ENCODE peak calls at places on chromosomes 7 and 10, in five cellular contexts. E, J, M, Q and B are unnamed samples.

GRCh38 chr7:149866817-149867447 is 6.8 kb upstream of the ATP6V0E2 start:
- DNase-seq in E (peak; percentile 93), J (no peak), M (no peak), Q (peak; percentile 52), B (no peak)

GRCh38 chr10:36677170-36677768 is 448.1 kb upstream of the ANKRD30A start:
- DNase-seq in E (no peak), J (no peak), M (no peak), Q (no peak), B (no peak)

GRCh38 chr10:48417374-48417773 is 110.9 kb downstream of the MAPK8 start:
- DNase-seq in E (no peak), J (no peak), M (no peak), Q (no peak), B (no peak)

GRCh38 chr7:38880035-38880434 is 29.0 kb downstream of the VPS41 start:
- DNase-seq in E (no peak), J (no peak), M (no peak), Q (no peak), B (no peak)

GRCh38 chr7:119620769-119621168 is 652.2 kb upstream of the KCND2 start:
- DNase-seq in E (no peak), J (no peak), M (no peak), Q (no peak), B (no peak)

GRCh38 chr10:83469719-83470336 is 669.5 kb upstream of the GHITM start:
- DNase-seq in E (no peak), J (no peak), M (no peak), Q (peak; percentile 38), B (no peak)

GRCh38 chr7:101017099-101017777 is 2.6 kb upstream of the MUC17 start:
- DNase-seq in E (peak; percentile 90), J (peak; percentile 35), M (peak; percentile 39), Q (peak; percentile 67), B (no peak)

GRCh38 chr7:90595801-90596683 is at the start of gene CDK14:
- DNase-seq in E (peak; percentile 82), J (peak; percentile 84), M (peak; percentile 64), Q (peak; percentile 49), B (peak; percentile 47)

GRCh38 chr7:156751319-156751718 is 110.7 kb downstream of the RNF32 start:
- DNase-seq in E (peak; percentile 65), J (no peak), M (no peak), Q (peak; percentile 99), B (no peak)

GRCh38 chr7:949021-949934 is 5.2 kb downstream of the ADAP1 start:
- DNase-seq in E (no peak), J (no peak), M (no peak), Q (no peak), B (no peak)

GRCh38 chr7:3649250-3649649 is 348.2 kb downstream of the SDK1 start:
- DNase-seq in E (no peak), J (no peak), M (no peak), Q (no peak), B (no peak)
- TF ChIP-seq CTCF in E (no peak), J (no peak), M (no peak), Q (peak; percentile 7), B (no peak)

DNA sequence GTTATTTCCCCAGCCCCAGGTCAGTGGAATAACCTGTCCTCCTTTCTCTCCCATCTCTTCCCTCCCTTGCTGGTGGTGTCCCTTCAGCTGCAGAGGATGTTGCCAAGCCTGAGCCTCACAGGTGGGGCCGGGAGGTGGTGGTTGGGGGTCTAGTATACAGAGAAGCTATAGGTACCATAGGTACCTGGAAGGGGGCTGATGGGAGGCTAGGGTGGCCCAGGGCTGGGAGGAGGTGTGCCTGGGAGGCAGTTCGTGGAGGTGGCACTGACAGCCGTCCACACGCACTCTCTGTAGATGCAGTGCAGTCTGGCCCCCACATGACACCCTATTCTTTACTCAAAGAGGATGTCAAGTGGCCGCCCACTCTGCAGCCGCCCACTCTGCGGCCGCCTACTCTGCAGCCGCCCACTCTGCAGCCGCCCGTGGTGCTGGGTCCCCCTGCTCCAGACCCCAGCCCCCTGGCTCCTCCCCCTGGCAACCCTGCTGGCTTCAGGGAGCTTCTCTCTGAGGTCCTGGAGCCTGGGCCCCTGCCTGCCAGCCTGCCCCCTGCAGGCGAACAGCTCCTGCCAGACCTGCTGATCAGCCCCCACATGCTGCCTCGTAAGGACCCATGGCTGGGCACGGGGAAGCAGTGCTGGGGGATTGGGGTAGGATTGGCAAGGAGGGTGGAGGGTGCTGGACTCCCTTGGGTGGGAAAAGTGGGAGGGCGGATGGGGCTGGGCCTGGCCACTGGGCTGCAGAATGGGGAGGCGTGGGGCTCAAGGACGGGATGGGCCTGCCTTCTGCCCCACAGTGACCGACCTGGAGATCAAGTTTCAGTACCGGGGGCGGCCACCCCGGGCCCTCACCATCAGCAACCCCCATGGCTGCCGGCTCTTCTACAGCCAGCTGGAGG is 9.5 kb downstream of the IRF5 start:
- DNase-seq in E (no peak), J (no peak), M (no peak), Q (no peak), B (no peak)
- TF ChIP-seq CTCF in E (peak; percentile 17), J (no peak), M (no peak), Q (no peak), B (peak; percentile 4)

DNA sequence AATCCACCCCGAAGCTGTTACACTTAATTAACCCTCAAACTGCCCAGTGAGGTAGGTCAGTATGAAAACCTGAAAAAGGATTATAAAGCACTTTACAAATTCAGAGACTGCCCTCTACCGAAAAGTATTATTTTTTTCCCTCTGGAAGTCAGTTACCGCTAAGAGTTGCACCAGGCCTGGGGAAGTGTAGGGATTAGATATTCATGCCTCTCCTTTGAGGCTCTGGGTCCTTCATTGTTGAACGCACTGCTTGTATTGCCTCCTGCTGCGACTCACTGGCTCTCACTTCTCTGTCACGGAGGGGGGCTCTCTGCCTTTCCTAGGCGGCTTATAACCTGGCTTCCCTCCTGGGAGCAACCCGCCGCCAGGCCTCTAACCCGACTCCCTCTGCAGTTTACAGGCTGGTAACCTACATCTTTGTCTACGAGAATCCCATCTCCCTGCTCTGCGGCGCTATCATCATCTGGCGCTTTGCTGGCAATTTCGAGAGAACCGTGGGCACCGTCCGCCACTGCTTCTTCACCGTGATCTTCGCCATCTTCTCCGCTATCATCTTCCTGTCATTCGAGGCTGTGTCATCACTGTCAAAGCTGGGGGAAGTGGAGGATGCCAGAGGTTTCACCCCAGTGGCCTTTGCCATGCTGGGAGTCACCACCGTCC is 2.7 kb downstream of the RHBDD2 start:
- DNase-seq in E (no peak), J (no peak), M (no peak), Q (no peak), B (no peak)
- TF ChIP-seq CTCF in E (no peak), J (no peak), M (no peak), Q (peak; percentile 10), B (peak; percentile 22)

DNA sequence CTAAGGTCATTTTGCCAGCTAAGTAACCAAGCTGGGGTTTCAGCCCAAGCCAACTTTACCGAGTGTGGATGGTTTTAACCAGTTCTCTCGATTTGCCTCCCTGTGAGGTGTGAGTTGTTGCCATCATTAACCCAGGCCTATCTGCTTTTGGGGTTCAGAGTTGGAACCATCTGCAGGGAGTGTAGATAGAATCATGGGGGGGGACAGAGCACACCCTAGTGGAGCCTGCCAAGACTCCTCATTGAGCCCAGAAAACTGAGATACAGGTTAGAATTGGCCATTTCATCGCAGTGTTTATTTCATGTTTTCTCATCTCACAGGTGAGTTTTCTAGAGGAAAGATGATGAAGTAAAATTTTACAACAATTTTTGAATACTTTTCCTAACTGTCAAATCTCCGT is 133.6 kb downstream of the SDK1 start:
- DNase-seq in E (no peak), J (no peak), M (no peak), Q (no peak), B (no peak)
- TF ChIP-seq CTCF in E (no peak), J (no peak), M (no peak), Q (no peak), B (no peak)

GRCh38 chr7:132213583-132213982 is 362.7 kb downstream of the PLXNA4 start:
- DNase-seq in E (no peak), J (no peak), M (no peak), Q (no peak), B (no peak)
- TF ChIP-seq CTCF in E (no peak), J (no peak), M (no peak), Q (no peak), B (no peak)